ENCODE peak calls at places on chromosomes 12 and 14, in nine cellular contexts. J is adrenal gland, E is sigmoid colon, S is GM06990, G is left lung, Z is AG09309, C is uterus, H is OCI-LY7, A is A673. B is an unnamed sample.

GRCh38 chr12:120234643-120235368 is 30.7 kb downstream of the PXN start:
- DNase-seq in G (peak; percentile 89), A (peak; percentile 88), S (no peak), E (peak; percentile 97), C (peak; percentile 87), Z (peak; percentile 86), J (peak; percentile 97), H (peak; percentile 19), B (peak; percentile 88)

GRCh38 chr14:53401646-53402045 is 248.5 kb upstream of the DDHD1 start:
- DNase-seq in A (no peak), J (no peak), S (no peak), G (no peak), C (no peak), Z (no peak), E (no peak), H (no peak), B (no peak)

GRCh38 chr12:180445-180844 is 33.5 kb downstream of the SLC6A12 start:
- DNase-seq in H (no peak), C (no peak), J (peak; percentile 49), A (no peak), G (peak; percentile 68), Z (no peak), E (no peak), S (peak; percentile 30), B (no peak)

GRCh38 chr12:206746-207440 is 7.1 kb downstream of the SLC6A12 start:
- DNase-seq in H (no peak), Z (no peak), S (no peak), E (no peak), J (no peak), C (no peak), A (no peak), G (peak; percentile 70), B (no peak)

GRCh38 chr12:27861428-27862167 is 81.6 kb upstream of the MANSC4 start:
- DNase-seq in H (peak; percentile 78), G (no peak), C (peak; percentile 26), A (no peak), E (peak; percentile 92), J (no peak), Z (no peak), S (peak; percentile 61), B (no peak)

GRCh38 chr12:27780612-27781408 is 774 bp upstream of the MANSC4 start:
- DNase-seq in Z (no peak), J (peak; percentile 29), G (no peak), E (peak; percentile 71), H (peak; percentile 71), S (no peak), A (peak; percentile 47), C (peak; percentile 29), B (peak; percentile 37)

GRCh38 chr14:95761436-95761835 is 47.5 kb upstream of the TCL1A start:
- DNase-seq in A (no peak), H (no peak), C (no peak), S (no peak), E (no peak), Z (no peak), J (no peak), G (no peak), B (no peak)

GRCh38 chr12:98399532-98399931 is 115.9 kb upstream of the TMPO start:
- DNase-seq in Z (peak; percentile 23), E (no peak), C (no peak), H (peak; percentile 45), A (peak; percentile 95), S (peak; percentile 34), G (no peak), J (no peak), B (no peak)

DNA sequence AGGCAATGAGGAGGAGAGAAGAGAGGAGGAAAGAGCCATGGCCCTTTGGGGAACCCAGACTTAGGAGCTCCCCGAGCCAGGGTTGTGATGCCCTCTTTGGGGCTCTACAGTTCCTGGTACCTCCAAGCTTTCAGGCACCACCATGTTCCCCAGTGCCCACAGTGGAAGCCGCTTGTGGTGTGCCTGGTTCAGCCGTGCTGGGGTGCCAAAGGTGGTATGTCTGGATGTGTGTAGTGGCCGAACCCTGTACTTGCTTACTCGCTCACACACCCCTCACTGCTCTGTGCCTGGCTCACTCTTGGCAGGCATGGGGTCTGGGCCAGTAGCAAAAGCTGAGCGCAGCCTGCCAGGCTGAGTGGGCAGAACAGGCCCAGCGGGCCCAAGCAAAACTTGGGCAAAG is 210.7 kb downstream of the MON2 start:
- DNase-seq in A (no peak), E (no peak), G (no peak), H (no peak), S (no peak), C (no peak), Z (no peak), J (no peak), B (no peak)
- TF ChIP-seq CTCF in A (no peak), E (no peak), G (no peak), H (no peak), S (no peak), C (no peak), Z (no peak), J (no peak), B (no peak)

GRCh38 chr12:50017653-50018052 is 7.6 kb downstream of the RACGAP1 start:
- DNase-seq in Z (peak; percentile 52), E (no peak), S (no peak), G (no peak), A (no peak), C (no peak), H (no peak), J (no peak), B (no peak)

GRCh38 chr12:50017047-50017446 is 8.2 kb downstream of the RACGAP1 start:
- DNase-seq in E (peak; percentile 92), G (no peak), H (no peak), S (no peak), J (peak; percentile 74), Z (peak; percentile 71), A (peak; percentile 65), C (peak; percentile 70), B (peak; percentile 43)

GRCh38 chr12:50014342-50014741 is 11.0 kb downstream of the RACGAP1 start:
- DNase-seq in G (no peak), J (no peak), A (no peak), C (no peak), H (no peak), Z (no peak), S (no peak), E (no peak), B (no peak)

GRCh38 chr12:50018968-50019367 is 6.3 kb downstream of the RACGAP1 start:
- DNase-seq in S (no peak), J (no peak), E (no peak), Z (no peak), A (no peak), C (no peak), G (no peak), H (no peak), B (no peak)

DNA sequence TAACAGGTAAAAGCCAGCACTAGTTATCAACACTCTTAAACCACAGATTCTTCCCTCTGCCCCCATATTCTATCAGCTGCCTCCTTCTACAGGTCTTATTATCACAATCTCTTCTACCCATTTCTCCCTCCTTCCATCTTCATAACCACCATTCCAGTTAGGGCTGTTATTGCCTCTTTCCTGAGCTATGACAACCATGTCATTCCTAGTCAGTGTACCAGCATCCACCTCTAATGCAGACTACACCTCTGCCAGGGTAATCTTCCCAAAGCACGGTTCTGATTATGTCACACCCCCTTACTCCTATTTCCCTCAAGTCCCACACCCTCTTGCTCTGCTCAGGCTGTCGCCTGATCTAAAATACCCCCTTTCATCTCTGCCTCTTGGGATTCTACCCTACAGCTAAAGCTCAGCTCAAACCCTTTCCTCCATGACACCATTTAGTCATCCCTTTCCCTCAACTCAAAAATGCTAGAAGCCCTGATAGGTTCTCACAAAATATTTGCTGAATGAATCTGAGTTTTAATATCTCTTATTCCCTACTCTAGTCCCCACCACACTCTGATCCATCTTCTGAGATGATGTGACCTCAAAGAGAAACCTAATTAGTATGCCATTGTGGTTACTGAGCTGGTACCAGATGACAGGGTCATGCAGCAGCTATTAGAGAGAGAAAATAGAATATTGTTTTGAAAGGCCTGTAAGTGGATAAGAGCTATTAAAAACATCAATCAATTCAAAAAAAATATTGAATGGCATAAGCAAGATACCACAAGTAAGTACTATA is 11.7 kb downstream of the RACGAP1 start:
- DNase-seq in C (no peak), S (no peak), Z (no peak), E (no peak), A (no peak), G (no peak), J (no peak), H (no peak), B (no peak)
- H3K4me3 ChIP-seq in C (no peak overlapping the region), S (no peak overlapping the region), Z (no peak overlapping the region), E (no peak overlapping the region), A (no peak overlapping the region), G (no peak overlapping the region), J (no peak overlapping the region), H (no peak overlapping the region), B (no peak overlapping the region)

GRCh38 chr14:22107734-22108133 is 434.1 kb upstream of the OR4E1 start:
- DNase-seq in J (no peak), G (no peak), H (no peak), A (no peak), Z (no peak), S (no peak), C (no peak), E (no peak), B (no peak)

GRCh38 chr14:22106700-22107697 is 433.4 kb upstream of the OR4E1 start:
- DNase-seq in A (no peak), H (no peak), J (no peak), E (no peak), G (no peak), S (no peak), C (no peak), Z (no peak), B (no peak)

GRCh38 chr14:22113401-22113800 is 439.8 kb upstream of the OR4E1 start:
- DNase-seq in S (no peak), H (no peak), A (no peak), Z (no peak), C (no peak), G (no peak), E (no peak), J (no peak), B (no peak)

DNA sequence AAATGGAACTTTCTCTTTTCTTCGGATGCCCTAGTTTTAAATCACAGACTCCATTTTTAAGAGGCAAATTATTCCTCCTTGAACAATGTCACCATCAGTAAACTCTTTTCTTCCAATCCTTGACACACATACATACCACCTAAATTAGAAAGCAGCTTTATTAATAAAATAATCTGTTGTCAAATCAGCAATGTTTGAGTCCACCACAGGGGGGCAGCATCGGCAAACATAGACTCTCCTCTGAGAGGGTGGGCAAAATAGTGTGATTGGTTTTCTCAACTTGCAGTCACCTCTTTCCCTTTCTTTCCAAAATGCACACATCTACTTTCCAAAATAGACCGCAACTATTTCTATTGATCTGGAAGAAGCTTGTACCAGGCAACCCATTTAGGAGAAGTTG is 438.4 kb upstream of the OR4E1 start:
- DNase-seq in G (no peak), Z (no peak), A (peak; percentile 64), H (peak; percentile 29), E (no peak), S (no peak), J (no peak), C (no peak), B (no peak)
- TF ChIP-seq CTCF in G (peak; percentile 27), Z (peak; percentile 22), A (peak; percentile 89), H (peak; percentile 85), E (no peak), S (peak; percentile 67), J (peak; percentile 35), C (no peak), B (peak; percentile 67)

DNA sequence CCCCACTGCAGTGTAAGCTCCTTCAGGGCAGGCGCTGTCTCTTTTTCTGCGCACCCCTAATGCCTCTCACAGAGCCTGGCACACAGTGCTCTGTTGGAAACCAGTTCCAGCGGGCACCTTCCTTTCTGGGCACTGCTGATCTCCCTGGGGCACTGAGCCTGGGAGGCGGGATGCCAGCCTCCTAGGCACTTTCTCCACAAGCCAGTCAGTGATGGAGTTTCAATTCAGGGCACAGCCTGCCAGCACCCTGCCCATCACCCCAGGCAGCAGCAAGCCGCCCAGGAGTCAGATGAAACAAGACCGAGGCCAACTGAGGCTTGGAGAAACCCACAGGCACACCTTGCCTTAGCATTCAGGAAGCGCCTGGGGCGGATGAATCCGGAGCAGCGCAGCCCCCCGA is 5.7 kb upstream of the CTDSP2 start:
- DNase-seq in H (no peak), G (no peak), J (no peak), C (no peak), E (peak; percentile 86), A (no peak), Z (no peak), S (no peak), B (no peak)
- H3K4me3 ChIP-seq in H (no peak overlapping the region), G (peak overlapping the region; percentile 33), J (peak overlapping the region; percentile 12), C (peak overlapping the region; percentile 26), E (peak overlapping the region; percentile 25), A (no peak overlapping the region), Z (peak overlapping the region; percentile 22), S (no peak overlapping the region), B (no peak overlapping the region)